ENCODE peak calls at places on chromosomes 12 and 14, in six cellular contexts. R, Y, A, B, H and C are unnamed samples.
A peak's percentile ranks its signal among the peaks of the same experiment; 100 is the strongest.

GRCh38 chr12:30694971-30695326 is 720 bp downstream of the IPO8 start:
- DNase-seq in R (peak; percentile 63), Y (peak; percentile 64), A (peak; percentile 21), B (peak; percentile 35), H (peak; percentile 60), C (peak; percentile 26)

GRCh38 chr14:60649815-60650381 is 621 bp upstream of the SIX1 start:
- DNase-seq in R (peak; percentile 52), Y (peak; percentile 52), A (no peak), B (no peak), H (peak; percentile 15), C (no peak)

GRCh38 chr14:99560946-99561683 is 42.9 kb downstream of the CCDC85C start:
- DNase-seq in R (no peak), Y (no peak), A (no peak), B (no peak), H (no peak), C (no peak)

GRCh38 chr12:64681200-64682052 is 71.1 kb downstream of the RASSF3 start:
- DNase-seq in R (no peak), Y (no peak), A (no peak), B (no peak), H (no peak), C (no peak)

GRCh38 chr14:105700622-105701288 is 174.4 kb downstream of the TMEM121 start:
- DNase-seq in R (no peak), Y (no peak), A (no peak), B (peak; percentile 88), H (no peak), C (peak; percentile 95)

GRCh38 chr14:90556050-90556477 is 159.2 kb downstream of the CALM1 start:
- DNase-seq in R (peak; percentile 84), Y (peak; percentile 83), A (no peak), B (no peak), H (peak; percentile 70), C (no peak)

GRCh38 chr12:75065482-75065881 is 144.2 kb downstream of the KCNC2 start:
- DNase-seq in R (no peak), Y (no peak), A (no peak), B (no peak), H (no peak), C (no peak)

GRCh38 chr12:49346659-49347306 is at the start of gene DNAJC22:
- DNase-seq in R (peak; percentile 44), Y (peak; percentile 74), A (no peak), B (peak; percentile 7), H (peak; percentile 73), C (peak; percentile 47)

GRCh38 chr14:54275997-54276396 is 120.8 kb upstream of the CDKN3 start:
- DNase-seq in R (no peak), Y (no peak), A (no peak), B (no peak), H (no peak), C (no peak)

GRCh38 chr12:10213168-10214130 is 772 bp downstream of the GABARAPL1 start:
- DNase-seq in R (peak; percentile 78), Y (peak; percentile 72), A (peak; percentile 48), B (peak; percentile 42), H (peak; percentile 80), C (peak; percentile 74)

GRCh38 chr14:77026930-77027537 is 1.5 kb downstream of the IRF2BPL start:
- DNase-seq in R (peak; percentile 55), Y (peak; percentile 88), A (no peak), B (no peak), H (peak; percentile 74), C (peak; percentile 72)

GRCh38 chr12:125310461-125310860 is 245.2 kb downstream of the AACS start:
- DNase-seq in R (no peak), Y (peak; percentile 23), A (no peak), B (no peak), H (no peak), C (no peak)

GRCh38 chr12:50218386-50218785 is 51.2 kb upstream of the CERS5 start:
- DNase-seq in R (no peak), Y (no peak), A (peak; percentile 91), B (no peak), H (no peak), C (no peak)

GRCh38 chr14:52399886-52400599 is 85.9 kb downstream of the PTGER2 start:
- DNase-seq in R (peak; percentile 42), Y (peak; percentile 27), A (peak; percentile 2), B (no peak), H (peak; percentile 62), C (no peak)

GRCh38 chr14:70754989-70755388 is 54.3 kb downstream of the MAP3K9 start:
- DNase-seq in R (no peak), Y (no peak), A (peak; percentile 74), B (no peak), H (no peak), C (no peak)

GRCh38 chr12:93325855-93326254 is 51.9 kb upstream of the NUDT4 start:
- DNase-seq in R (no peak), Y (no peak), A (no peak), B (no peak), H (peak; percentile 32), C (no peak)

GRCh38 chr12:64746663-64747062 is 12.5 kb downstream of the GNS start:
- DNase-seq in R (no peak), Y (no peak), A (no peak), B (no peak), H (no peak), C (no peak)

GRCh38 chr12:9049520-9050133 is 60.3 kb downstream of the KLRG1 start:
- DNase-seq in R (peak; percentile 82), Y (peak; percentile 52), A (peak; percentile 48), B (peak; percentile 39), H (peak; percentile 67), C (peak; percentile 64)

GRCh38 chr12:110355080-110355479 is 48.4 kb downstream of the ANAPC7 start:
- DNase-seq in R (peak; percentile 87), Y (peak; percentile 65), A (peak; percentile 32), B (peak; percentile 7), H (no peak), C (peak; percentile 74)

GRCh38 chr14:93719234-93719633 is 69.1 kb downstream of the PRIMA1 start:
- DNase-seq in R (no peak), Y (no peak), A (no peak), B (no peak), H (no peak), C (no peak)

DNA sequence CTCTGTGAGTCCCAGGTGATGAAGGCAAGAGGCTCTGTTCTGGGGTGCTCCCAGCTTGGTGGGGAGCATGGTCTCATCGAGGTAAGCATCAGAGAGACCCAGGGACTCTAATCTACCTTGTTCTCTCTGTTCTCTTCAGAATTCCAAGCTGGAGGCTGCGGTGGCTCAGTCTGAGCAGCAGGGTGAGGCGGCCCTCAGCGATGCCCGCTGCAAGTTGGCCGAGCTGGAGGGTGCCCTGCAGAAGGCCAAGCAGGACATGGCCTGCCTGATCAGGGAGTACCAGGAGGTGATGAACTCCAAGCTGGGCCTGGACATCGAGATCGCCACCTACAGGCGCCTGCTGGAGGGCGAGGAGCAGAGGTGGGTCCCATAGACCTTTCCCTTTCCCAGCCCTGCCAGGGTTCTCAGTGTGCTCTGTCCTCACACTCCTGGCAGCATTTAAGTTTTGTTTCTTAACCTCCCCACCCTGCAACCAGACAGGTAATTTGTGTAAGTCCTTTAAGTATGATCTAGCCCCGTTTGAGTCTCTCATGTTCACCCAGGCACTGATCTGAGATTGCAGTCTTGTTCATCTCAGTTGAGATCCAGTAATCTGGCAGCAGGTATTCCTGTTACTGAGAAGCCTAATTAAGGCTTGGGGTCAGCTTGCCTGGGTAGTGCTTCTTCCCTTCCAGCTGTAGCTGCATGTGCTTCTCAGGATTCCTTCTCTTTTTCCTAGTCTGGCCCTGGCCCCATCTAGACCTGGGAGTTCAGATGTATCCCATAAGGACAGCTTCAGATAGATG is 14.8 kb upstream of the KRT81 start:
- DNase-seq in R (peak; percentile 26), Y (no peak), A (no peak), B (no peak), H (no peak), C (no peak)
- TF ChIP-seq CTCF in R (peak; percentile 56), Y (peak; percentile 49), A (no peak), B (peak; percentile 33), H (peak; percentile 27), C (peak; percentile 65)

GRCh38 chr14:27528328-27528727 is 930.5 kb upstream of the NOVA1 start:
- DNase-seq in R (peak; percentile 68), Y (peak; percentile 62), A (no peak), B (peak; percentile 41), H (peak; percentile 44), C (no peak)
- TF ChIP-seq EZH2phosphoT487 in R (no peak), Y (no peak), A (no peak), B (no peak), H (no peak), C (no peak)

DNA sequence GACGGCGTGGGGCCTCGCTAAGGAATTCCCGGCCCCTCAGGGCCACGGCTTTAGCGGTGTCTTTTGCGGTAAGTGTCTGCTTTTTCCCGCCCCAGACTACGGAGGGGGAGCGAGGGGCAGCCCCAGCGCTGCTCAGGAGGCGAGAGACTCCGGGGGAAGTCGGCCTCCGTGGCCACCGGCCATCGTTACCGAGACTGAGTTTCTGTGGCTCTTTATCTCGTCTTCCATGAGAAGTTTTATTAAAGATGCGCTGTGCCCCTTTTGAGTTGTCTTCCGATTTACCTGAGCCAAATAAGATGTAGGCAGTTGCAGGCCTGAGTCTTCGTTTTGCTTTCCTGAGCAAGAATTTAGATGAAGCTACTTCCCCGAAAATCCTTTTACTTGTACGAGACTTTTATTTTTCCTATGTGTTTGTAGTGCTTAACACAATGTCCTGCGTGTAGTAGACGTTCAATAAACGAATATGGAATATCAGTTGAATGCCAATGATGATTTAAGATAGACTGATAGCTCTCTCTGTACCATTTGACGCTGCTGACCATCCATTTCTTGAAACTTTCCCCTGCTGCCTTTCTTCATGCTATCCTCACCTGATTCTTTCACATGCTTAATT is 462 bp downstream of the SRP54 start:
- DNase-seq in R (no peak), Y (no peak), A (no peak), B (peak; percentile 7), H (no peak), C (no peak)
- H2AFZ ChIP-seq in R (peak overlapping the region; percentile 70), Y (peak overlapping the region; percentile 97), A (peak overlapping the region; percentile 90), B (peak overlapping the region; percentile 70), H (peak overlapping the region; percentile 61), C (peak overlapping the region; percentile 83)

GRCh38 chr12:3218846-3219632 is 141.9 kb downstream of the TSPAN9 start:
- DNase-seq in R (no peak), Y (no peak), A (no peak), B (no peak), H (no peak), C (no peak)

GRCh38 chr12:3216097-3216496 is 138.9 kb downstream of the TSPAN9 start:
- DNase-seq in R (no peak), Y (no peak), A (no peak), B (no peak), H (no peak), C (no peak)

GRCh38 chr12:3217683-3218079 is 140.5 kb downstream of the TSPAN9 start:
- DNase-seq in R (no peak), Y (no peak), A (no peak), B (no peak), H (no peak), C (no peak)

GRCh38 chr12:3216726-3217682 is 139.8 kb downstream of the TSPAN9 start:
- DNase-seq in R (no peak), Y (no peak), A (peak; percentile 4), B (no peak), H (no peak), C (no peak)

DNA sequence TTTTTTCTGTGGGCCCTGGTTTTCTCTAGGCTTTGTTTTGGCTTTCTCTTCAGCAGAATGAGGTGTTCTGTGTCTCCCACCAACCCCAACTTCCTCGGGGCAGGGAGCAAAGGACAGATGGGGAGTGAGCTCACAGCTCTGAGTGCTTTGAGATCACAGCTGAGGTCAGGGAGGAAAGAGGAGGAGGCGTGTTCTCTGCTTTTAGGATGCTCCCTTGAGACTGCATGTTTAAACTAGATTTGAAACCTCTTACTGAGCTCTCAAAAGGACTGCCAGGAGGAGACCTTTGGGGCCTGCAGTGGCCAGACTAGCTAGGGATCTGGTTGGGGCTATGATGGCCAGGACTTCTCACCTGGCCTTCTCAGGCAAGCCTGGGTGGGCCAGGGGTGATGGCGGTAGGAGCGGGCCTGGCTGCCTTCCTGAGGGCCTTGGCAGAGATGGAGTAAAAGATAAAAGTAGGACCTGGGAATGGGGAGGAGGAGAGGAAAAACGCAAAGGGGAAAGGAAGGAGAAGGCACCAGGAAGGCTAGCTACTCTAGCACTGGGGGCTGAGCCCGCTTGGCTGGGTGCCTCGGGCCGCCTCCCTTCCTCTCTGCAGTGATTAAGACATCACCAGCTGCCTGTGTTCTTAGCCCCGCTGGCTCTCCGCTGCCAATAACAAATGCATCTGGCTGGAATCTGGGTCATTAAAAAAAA is 141.1 kb downstream of the TSPAN9 start:
- DNase-seq in R (no peak), Y (no peak), A (no peak), B (no peak), H (peak; percentile 70), C (peak; percentile 55)
- TF ChIP-seq CTCF in R (no peak), Y (no peak), A (no peak), B (no peak), H (no peak), C (peak; percentile 16)